ENCODE peak calls at places on chromosomes 3 and 15, in seven cellular contexts. B, C, V, W, J, S and Q are unnamed samples.

GRCh38 chr3:49022751-49023171 is 840 bp downstream of the NDUFAF3 start:
- DNase-seq in V (no peak), J (no peak), S (no peak), C (no peak), B (peak), W (no peak), Q (no peak)

GRCh38 chr3:104032283-104032682 is 1334.4 kb upstream of the ALCAM start:
- DNase-seq in B (no peak), C (peak), V (no peak), J (no peak), S (no peak), W (peak), Q (no peak)

GRCh38 chr15:46312133-46312740 is 677.4 kb downstream of the SQOR start:
- DNase-seq in S (peak), W (peak), C (peak), J (peak), B (peak), V (peak), Q (peak)

GRCh38 chr3:85304360-85304964 is 345.7 kb downstream of the CADM2 start:
- DNase-seq in C (no peak), W (peak), V (no peak), J (peak), S (no peak), B (no peak), Q (no peak)

GRCh38 chr3:52401021-52401420 is 43.9 kb downstream of the SEMA3G start:
- DNase-seq in B (no peak), J (no peak), C (no peak), W (no peak), S (no peak), V (no peak), Q (no peak)

GRCh38 chr3:48130321-48130881 is 57.8 kb downstream of the CDC25A start:
- DNase-seq in W (peak), V (peak), J (peak), B (peak), S (peak), C (peak), Q (peak)

GRCh38 chr15:82537351-82537908 is 2.8 kb downstream of the RPS17 start:
- DNase-seq in J (no peak), V (no peak), B (no peak), W (no peak), S (no peak), C (no peak), Q (no peak)

GRCh38 chr15:89349212-89349558 is 14.6 kb upstream of the POLG start:
- DNase-seq in V (no peak), W (no peak), C (no peak), B (no peak), J (no peak), S (no peak), Q (no peak)

GRCh38 chr15:69394556-69395282 is 19.4 kb upstream of the KIF23 start:
- DNase-seq in V (peak), S (peak), J (peak), B (peak), C (peak), W (peak), Q (no peak)

GRCh38 chr3:71380096-71380495 is 203.4 kb downstream of the FOXP1 start:
- DNase-seq in J (no peak), B (no peak), W (peak), V (no peak), C (no peak), S (peak), Q (no peak)

GRCh38 chr3:134373942-134374790 is at the start of gene AMOTL2:
- DNase-seq in W (peak), S (peak), C (peak), B (peak), V (peak), J (peak), Q (peak)

GRCh38 chr3:43153189-43154083 is 47.6 kb upstream of the POMGNT2 start:
- DNase-seq in W (no peak), S (peak), C (no peak), J (peak), V (peak), B (peak), Q (no peak)
- TF ChIP-seq CTCF in W (no peak), S (no peak), C (no peak), J (peak), V (peak), B (no peak), Q (no peak)

GRCh38 chr3:183114779-183115178 is 15.5 kb upstream of the MCCC1 start:
- DNase-seq in B (no peak), C (no peak), V (no peak), W (no peak), S (no peak), J (no peak), Q (no peak)
- H3K4me3 ChIP-seq in B (no peak), C (no peak), V (no peak), W (no peak), S (no peak), J (no peak), Q (no peak)

GRCh38 chr3:108221911-108222812 is at the start of gene IFT57:
- DNase-seq in V (peak), J (peak), B (peak), S (peak), C (peak), W (peak), Q (peak)
- TF ChIP-seq CTCF in V (no peak), J (no peak), B (no peak), S (no peak), C (no peak), W (no peak), Q (no peak)

GRCh38 chr15:63596666-63597032 is 538 bp upstream of the FBXL22 start:
- DNase-seq in S (no peak), W (peak), V (no peak), C (no peak), B (no peak), J (no peak), Q (no peak)

GRCh38 chr15:63599401-63600000 is 2.3 kb downstream of the FBXL22 start:
- DNase-seq in S (no peak), J (peak), W (peak), V (peak), C (no peak), B (peak), Q (no peak)

GRCh38 chr15:63597033-63597790 is at the start of gene FBXL22:
- DNase-seq in C (no peak), B (peak), V (peak), J (peak), S (peak), W (peak), Q (no peak)

GRCh38 chr15:63598467-63599400 is 1.5 kb downstream of the FBXL22 start:
- DNase-seq in W (peak), B (no peak), C (no peak), V (peak), J (peak), S (no peak), Q (no peak)

DNA sequence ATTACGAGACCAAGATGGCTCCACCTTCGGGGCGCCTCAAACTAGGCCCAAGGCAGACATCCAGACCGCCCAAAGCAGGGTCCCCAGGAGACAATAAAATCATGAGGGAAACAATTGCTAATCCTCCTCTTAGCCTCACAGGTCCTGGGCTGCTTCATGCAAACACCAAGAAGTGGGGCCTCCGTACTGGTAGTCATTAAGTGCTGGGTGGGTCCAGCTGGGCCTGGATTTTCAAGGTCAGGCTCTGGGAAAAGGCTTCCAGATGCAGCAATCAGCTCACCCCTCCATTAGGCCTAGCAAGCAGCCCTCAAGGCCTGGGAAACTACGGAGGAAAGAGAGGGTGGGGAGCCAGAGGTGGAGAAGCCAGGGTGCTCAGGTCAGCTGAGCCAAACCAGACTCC is 634 bp downstream of the FBXL22 start:
- DNase-seq in B (no peak), S (no peak), J (no peak), V (no peak), W (no peak), C (no peak), Q (no peak)
- H3K4me3 ChIP-seq in B (peak), S (no peak), J (no peak), V (peak), W (no peak), C (no peak), Q (no peak)

DNA sequence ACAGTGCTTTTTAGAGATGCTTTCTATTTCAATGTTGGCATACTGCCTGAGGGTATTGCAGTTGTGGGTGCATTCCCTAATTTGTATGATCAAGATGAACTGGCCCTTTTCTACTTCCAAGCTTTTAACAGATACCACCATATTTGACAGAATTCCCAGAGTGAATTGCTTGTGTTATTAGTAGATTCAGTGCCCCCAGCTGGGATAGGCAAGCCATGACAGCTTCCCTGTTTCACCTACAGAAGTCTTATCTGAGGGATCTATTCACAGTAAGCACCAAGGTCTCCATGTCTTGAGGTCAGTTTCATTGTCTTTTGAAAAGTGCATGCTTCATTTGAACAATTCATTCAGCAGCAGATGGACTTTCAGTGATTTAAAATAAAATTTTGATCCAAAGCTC is 68.8 kb upstream of the GOLGA6B start:
- DNase-seq in W (peak), B (no peak), S (peak), V (no peak), C (peak), J (peak), Q (no peak)
- TF ChIP-seq CTCF in W (peak), B (no peak), S (peak), V (no peak), C (peak), J (peak), Q (peak)

GRCh38 chr3:141909408-141909807 is 33.0 kb downstream of the ATP1B3 start:
- DNase-seq in C (no peak), W (no peak), V (no peak), S (no peak), J (no peak), B (no peak), Q (no peak)
- H3K4me3 ChIP-seq in C (no peak), W (no peak), V (no peak), S (no peak), J (no peak), B (no peak), Q (no peak)

GRCh38 chr3:127387556-127388153 is 99.8 kb upstream of the PRR20G start:
- DNase-seq in J (no peak), W (no peak), C (no peak), B (no peak), S (no peak), V (no peak), Q (no peak)
- TF ChIP-seq CTCF in J (no peak), W (no peak), C (no peak), B (no peak), S (no peak), V (no peak), Q (no peak)

DNA sequence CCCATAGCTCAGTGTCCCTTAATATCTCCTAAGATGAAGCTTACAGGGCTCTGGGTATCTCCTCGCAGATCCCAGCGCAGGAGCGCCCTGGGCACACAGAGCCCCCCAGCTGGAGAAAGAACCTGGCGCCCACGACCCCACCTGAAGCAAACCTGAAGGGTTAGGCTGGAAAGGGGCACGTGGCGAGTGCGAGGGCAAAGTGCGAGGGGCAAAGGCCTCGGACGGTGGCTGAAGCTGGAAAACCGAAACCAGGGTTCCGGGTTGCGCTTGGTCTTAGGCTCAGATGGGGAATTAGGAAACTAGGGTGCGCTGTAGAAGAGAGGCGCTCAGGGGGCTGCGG is 3.9 kb downstream of the SOX14 start:
- DNase-seq in V (no peak), B (peak), W (no peak), J (no peak), C (no peak), S (no peak), Q (no peak)
- H3K4me3 ChIP-seq in V (no peak), B (peak), W (peak), J (no peak), C (peak), S (peak), Q (no peak)

GRCh38 chr15:84813931-84814330 is 3.2 kb upstream of the ALPK3 start:
- DNase-seq in W (no peak), B (no peak), J (no peak), V (no peak), S (no peak), C (no peak), Q (no peak)
- TF ChIP-seq CTCF in W (no peak), B (no peak), J (no peak), V (no peak), S (no peak), C (no peak), Q (no peak)

GRCh38 chr3:66237551-66237950 is 16.8 kb downstream of the SLC25A26 start:
- DNase-seq in J (no peak), V (no peak), C (no peak), B (no peak), S (no peak), W (no peak), Q (no peak)
- H3K4me3 ChIP-seq in J (no peak), V (no peak), C (no peak), B (no peak), S (no peak), W (no peak), Q (no peak)